ENCODE peak calls at places on chromosomes 3 and 15, in five cellular contexts. G is heart left ventricle, U is lung, Y is endodermal cell, I is body of pancreas. W is an unnamed sample.

GRCh38 chr3:31039145-31039544 is 144.7 kb upstream of the GADL1 start:
- DNase-seq in G (no peak), U (no peak), Y (no peak), I (no peak), W (no peak)

GRCh38 chr3:159763466-159764210 is 225.0 kb upstream of the IL12A start:
- DNase-seq in G (peak), U (peak), Y (peak), I (peak), W (no peak)

GRCh38 chr3:151009981-151010380 is 37.5 kb upstream of the CLRN1 start:
- DNase-seq in G (no peak), U (no peak), Y (no peak), I (no peak), W (peak)

GRCh38 chr15:100334456-100334855 is 7.3 kb downstream of the ADAMTS17 start:
- DNase-seq in G (no peak), U (no peak), Y (no peak), I (no peak), W (peak)

GRCh38 chr3:152087153-152087552 is 181.6 kb upstream of the MBNL1 start:
- DNase-seq in G (no peak), U (no peak), Y (no peak), I (peak), W (no peak)

GRCh38 chr3:149971403-149972075 is 844 bp upstream of the PFN2 start:
- DNase-seq in G (peak), U (peak), Y (peak), I (peak), W (no peak)

GRCh38 chr3:53180305-53181023 is 19.5 kb downstream of the PRKCD start:
- DNase-seq in G (no peak), U (peak), Y (no peak), I (no peak), W (no peak)

GRCh38 chr3:134058728-134059601 is 29.2 kb upstream of the SLCO2A1 start:
- DNase-seq in G (no peak), U (no peak), Y (peak), I (peak), W (no peak)

GRCh38 chr3:166201476-166201875 is 364.3 kb upstream of the BCHE start:
- DNase-seq in G (no peak), U (no peak), Y (peak), I (no peak), W (no peak)

GRCh38 chr3:179733797-179734196 is 81.0 kb downstream of the USP13 start:
- DNase-seq in G (no peak), U (no peak), Y (no peak), I (no peak), W (peak)

GRCh38 chr3:117886147-117886546 is 1148.5 kb downstream of the IGSF11 start:
- DNase-seq in G (no peak), U (no peak), Y (no peak), I (no peak), W (no peak)

GRCh38 chr15:75203017-75203907 is 1.6 kb downstream of the C15orf39 start:
- DNase-seq in G (no peak), U (no peak), Y (no peak), I (peak), W (no peak)

GRCh38 chr3:38170722-38171121 is 5.4 kb downstream of the OXSR1 start:
- DNase-seq in G (no peak), U (no peak), Y (no peak), I (no peak), W (no peak)

GRCh38 chr3:30353711-30354467 is 252.5 kb upstream of the TGFBR2 start:
- DNase-seq in G (no peak), U (no peak), Y (no peak), I (no peak), W (no peak)

GRCh38 chr15:67067161-67067853 is 1.9 kb downstream of the SMAD3 start:
- DNase-seq in G (no peak), U (no peak), Y (peak), I (peak), W (no peak)

GRCh38 chr15:60751985-60752952 is 273.3 kb upstream of the ICE2 start:
- DNase-seq in G (peak), U (no peak), Y (no peak), I (peak), W (no peak)

GRCh38 chr15:60967728-60968127 is 261.4 kb downstream of the RORA start:
- DNase-seq in G (no peak), U (no peak), Y (no peak), I (no peak), W (peak)

GRCh38 chr3:77319711-77320110 is 279.8 kb downstream of the ROBO2 start:
- DNase-seq in G (no peak), U (no peak), Y (peak), I (no peak), W (no peak)

GRCh38 chr15:92503889-92504288 is 110.2 kb downstream of the ST8SIA2 start:
- DNase-seq in G (no peak), U (no peak), Y (peak), I (no peak), W (no peak)

GRCh38 chr15:67880651-67881182 is 40.9 kb upstream of the RNU6-1 start:
- DNase-seq in G (no peak), U (peak), Y (no peak), I (peak), W (peak)

GRCh38 chr3:65616563-65616962 is 422.2 kb downstream of the MAGI1 start:
- DNase-seq in G (no peak), U (no peak), Y (no peak), I (no peak), W (no peak)

GRCh38 chr3:122959339-122959738 is 68.2 kb downstream of the SEMA5B start:
- DNase-seq in G (no peak), U (no peak), Y (no peak), I (no peak), W (no peak)

GRCh38 chr15:72203507-72203837 is 5.9 kb upstream of the GRAMD2A start:
- DNase-seq in G (peak), U (no peak), Y (peak), I (peak), W (no peak)

GRCh38 chr15:43920815-43921214 is 94.0 kb downstream of the WDR76 start:
- DNase-seq in G (no peak), U (no peak), Y (peak), I (no peak), W (no peak)

GRCh38 chr3:53865732-53866499 is 16.0 kb downstream of the ACTR8 start:
- DNase-seq in G (no peak), U (no peak), Y (no peak), I (no peak), W (no peak)

GRCh38 chr15:32831458-32831857 is 113.7 kb downstream of the GREM1 start:
- DNase-seq in G (no peak), U (no peak), Y (no peak), I (no peak), W (no peak)

GRCh38 chr15:42059661-42060476 is 34.5 kb downstream of the PLA2G4D start:
- DNase-seq in G (no peak), U (peak), Y (peak), I (peak), W (no peak)

GRCh38 chr15:29364429-29365078 is 94.9 kb upstream of the NSMCE3 start:
- DNase-seq in G (no peak), U (no peak), Y (peak), I (no peak), W (no peak)

GRCh38 chr3:132406587-132406986 is 10.7 kb upstream of the DNAJC13 start:
- DNase-seq in G (no peak), U (no peak), Y (no peak), I (no peak), W (no peak)

GRCh38 chr3:21962456-21962855 is 211.4 kb upstream of the ZNF385D start:
- DNase-seq in G (no peak), U (no peak), Y (no peak), I (no peak), W (no peak)

GRCh38 chr3:52487050-52487787 is 7.9 kb upstream of the STAB1 start:
- DNase-seq in G (no peak), U (no peak), Y (no peak), I (no peak), W (no peak)

GRCh38 chr3:114706591-114707224 is 412.9 kb downstream of the TIGIT start:
- DNase-seq in G (no peak), U (no peak), Y (peak), I (peak), W (no peak)

DNA sequence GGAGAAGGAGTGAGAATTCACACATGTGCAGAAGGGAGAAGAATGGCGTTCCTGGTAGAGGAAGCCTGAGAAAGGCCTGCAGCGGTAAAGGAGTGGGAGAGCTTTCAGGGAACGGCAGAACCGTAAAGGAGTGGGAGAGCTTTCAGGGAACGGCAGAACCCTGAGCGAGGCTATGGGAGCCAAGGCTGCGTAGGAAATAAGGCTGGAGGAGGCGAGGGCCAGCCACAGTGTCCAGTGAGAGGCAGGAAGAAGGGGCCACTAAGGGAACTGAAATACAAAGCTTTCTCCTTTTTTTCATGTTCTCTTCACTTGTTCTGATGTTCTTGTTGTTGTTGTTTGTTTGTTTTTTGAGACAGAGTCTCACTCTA is 41.6 kb downstream of the GOLGA6L10 start:
- DNase-seq in G (no peak), U (no peak), Y (no peak), I (no peak), W (peak)
- H3K27ac ChIP-seq in G (no peak), U (no peak), Y (no peak), I (no peak), W (no peak)

GRCh38 chr3:61593630-61594029 is 32.3 kb downstream of the PTPRG start:
- DNase-seq in G (no peak), U (no peak), Y (no peak), I (no peak), W (no peak)

GRCh38 chr3:61594144-61594977 is 33.0 kb downstream of the PTPRG start:
- DNase-seq in G (no peak), U (no peak), Y (no peak), I (no peak), W (no peak)

GRCh38 chr3:61600195-61600594 is 38.8 kb downstream of the PTPRG start:
- DNase-seq in G (no peak), U (no peak), Y (no peak), I (no peak), W (no peak)

GRCh38 chr3:61594978-61595687 is 33.8 kb downstream of the PTPRG start:
- DNase-seq in G (no peak), U (no peak), Y (no peak), I (no peak), W (no peak)

DNA sequence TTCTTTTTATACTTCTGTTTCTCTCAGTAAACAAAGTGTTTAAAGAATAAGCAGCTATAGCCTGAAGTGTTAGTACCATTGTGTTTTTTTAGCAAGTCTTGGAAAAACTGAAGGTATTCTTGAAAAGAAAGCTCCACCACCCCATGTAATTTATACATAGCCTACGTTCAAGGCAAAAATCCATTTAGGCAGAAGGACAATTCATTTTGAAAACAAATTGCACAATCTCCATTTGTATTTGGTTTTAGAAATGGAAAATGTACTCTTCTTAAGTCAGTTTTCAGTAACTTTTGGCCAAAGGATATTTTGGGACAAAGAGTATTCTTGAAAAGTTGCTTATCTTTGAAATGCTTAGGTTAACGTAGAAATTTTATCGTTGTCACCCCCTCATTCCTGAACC is 34.5 kb downstream of the PTPRG start:
- DNase-seq in G (no peak), U (no peak), Y (no peak), I (no peak), W (no peak)
- H3K27ac ChIP-seq in G (no peak), U (no peak), Y (no peak), I (no peak), W (no peak)

GRCh38 chr15:52681441-52681840 is 2.3 kb upstream of the ATOSA start:
- DNase-seq in G (no peak), U (no peak), Y (no peak), I (no peak), W (no peak)
- H3K27ac ChIP-seq in G (no peak), U (no peak), Y (no peak), I (no peak), W (no peak)

GRCh38 chr3:187968883-187969580 is 184.9 kb upstream of the LPP start:
- DNase-seq in G (no peak), U (no peak), Y (no peak), I (peak), W (no peak)

GRCh38 chr3:187970106-187970505 is 183.9 kb upstream of the LPP start:
- DNase-seq in G (no peak), U (no peak), Y (no peak), I (no peak), W (no peak)

GRCh38 chr3:187971629-187972028 is 182.3 kb upstream of the LPP start:
- DNase-seq in G (no peak), U (no peak), Y (no peak), I (no peak), W (no peak)

GRCh38 chr3:187967982-187968381 is 186.0 kb upstream of the LPP start:
- DNase-seq in G (no peak), U (no peak), Y (no peak), I (no peak), W (no peak)

DNA sequence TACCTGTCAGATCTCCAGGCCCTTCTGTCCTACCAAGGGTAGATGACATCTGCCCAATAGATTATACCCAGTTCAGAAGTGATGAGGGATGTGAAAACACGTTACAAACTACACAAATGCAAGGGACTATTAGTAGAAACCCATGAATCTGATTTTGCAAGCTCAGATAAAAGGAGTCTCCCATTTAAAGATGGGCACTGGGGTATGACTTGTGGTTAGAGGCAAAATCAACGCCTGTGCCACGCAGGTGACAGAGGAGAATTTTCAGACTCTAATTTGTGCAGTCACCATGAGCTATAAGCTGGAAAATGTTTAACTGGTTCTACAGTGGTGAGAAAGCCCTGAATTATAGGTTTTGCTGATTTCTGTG is 184.4 kb upstream of the LPP start:
- DNase-seq in G (no peak), U (no peak), Y (no peak), I (no peak), W (no peak)
- H3K27ac ChIP-seq in G (no peak), U (no peak), Y (no peak), I (no peak), W (no peak)